ENCODE peak calls at places on chromosomes 1 and 21, in ten cellular contexts. E is astrocyte of the cerebellum; M is CD8-positive, alpha-beta memory T cell; S is HFF-Myc; D is neural progenitor cell; Z is H7; U is esophagus squamous epithelium; F is IMR-90; G is tibial nerve; C is GM06990. B is an unnamed sample.

GRCh38 chr1:26723013-26723991 is 27.5 kb downstream of the ARID1A start:
- DNase-seq in E (peak; percentile 100), M (peak; percentile 44), S (peak; percentile 98), D (peak; percentile 87), Z (peak; percentile 58), U (no peak), F (peak; percentile 99), G (peak; percentile 76), C (no peak), B (peak; percentile 92)

GRCh38 chr1:1187938-1188337 is 14.3 kb downstream of the TTLL10 start:
- DNase-seq in E (no peak), M (no peak), S (peak; percentile 24), D (no peak), Z (no peak), U (no peak), F (peak; percentile 78), G (no peak), C (no peak), B (no peak)

GRCh38 chr21:41933259-41934079 is 20.3 kb downstream of the C2CD2 start:
- DNase-seq in E (no peak), M (no peak), S (no peak), D (no peak), Z (no peak), U (no peak), F (peak; percentile 56), G (no peak), C (no peak), B (no peak)

GRCh38 chr21:14687277-14687642 is 141.1 kb upstream of the SAMSN1 start:
- DNase-seq in E (no peak), M (no peak), S (no peak), D (no peak), Z (no peak), U (no peak), F (no peak), G (no peak), C (peak; percentile 48), B (no peak)

GRCh38 chr1:111990878-111991760 is 1.7 kb upstream of the KCND3 start:
- DNase-seq in E (no peak), M (no peak), S (no peak), D (peak; percentile 87), Z (peak; percentile 76), U (no peak), F (no peak), G (peak; percentile 49), C (no peak), B (no peak)

GRCh38 chr1:235266325-235266724 is 61.7 kb downstream of the ARID4B start:
- DNase-seq in E (no peak), M (no peak), S (no peak), D (no peak), Z (no peak), U (no peak), F (no peak), G (no peak), C (no peak), B (no peak)

GRCh38 chr1:234154320-234155251 is 218.7 kb upstream of the COA6 start:
- DNase-seq in E (peak; percentile 71), M (no peak), S (peak; percentile 50), D (peak; percentile 84), Z (peak; percentile 70), U (no peak), F (peak; percentile 73), G (peak; percentile 34), C (no peak), B (peak; percentile 48)

GRCh38 chr21:43961382-43961909 is 50.7 kb upstream of the TRAPPC10 start:
- DNase-seq in E (no peak), M (no peak), S (no peak), D (no peak), Z (no peak), U (no peak), F (no peak), G (no peak), C (no peak), B (no peak)

GRCh38 chr21:37452222-37452621 is 85.6 kb downstream of the DYRK1A start:
- DNase-seq in E (peak; percentile 88), M (no peak), S (peak; percentile 35), D (no peak), Z (no peak), U (no peak), F (peak; percentile 94), G (no peak), C (no peak), B (peak; percentile 84)

GRCh38 chr1:241957692-241958494 is at the start of gene BECN2:
- DNase-seq in E (no peak), M (no peak), S (no peak), D (no peak), Z (peak; percentile 56), U (no peak), F (no peak), G (no peak), C (no peak), B (no peak)

DNA sequence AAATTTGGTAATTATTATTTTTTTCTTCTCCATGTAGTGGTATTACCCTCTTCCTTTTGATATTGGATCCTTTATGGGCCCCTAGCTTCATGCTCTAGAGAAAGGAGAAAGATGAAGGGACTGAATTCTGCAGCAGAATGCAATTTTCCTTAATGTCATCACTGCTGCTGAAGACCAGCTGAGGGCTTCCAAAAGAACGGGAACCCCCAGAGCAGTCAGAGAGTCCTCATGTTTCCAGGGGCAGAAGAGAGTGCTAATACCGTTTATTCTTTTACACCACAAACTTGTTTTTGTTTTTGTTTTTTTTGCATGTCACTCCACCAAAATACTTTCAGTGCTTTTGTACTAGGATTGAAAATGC is 21.1 kb upstream of the TBX15 start:
- DNase-seq in E (no peak), M (no peak), S (no peak), D (no peak), Z (no peak), U (no peak), F (no peak), G (no peak), C (no peak), B (no peak)
- H3K4me3 ChIP-seq in E (no peak overlapping the region), M (no peak overlapping the region), S (no peak overlapping the region), D (no peak overlapping the region), Z (no peak overlapping the region), U (no peak overlapping the region), F (no peak overlapping the region), G (no peak overlapping the region), C (no peak overlapping the region), B (no peak overlapping the region)

DNA sequence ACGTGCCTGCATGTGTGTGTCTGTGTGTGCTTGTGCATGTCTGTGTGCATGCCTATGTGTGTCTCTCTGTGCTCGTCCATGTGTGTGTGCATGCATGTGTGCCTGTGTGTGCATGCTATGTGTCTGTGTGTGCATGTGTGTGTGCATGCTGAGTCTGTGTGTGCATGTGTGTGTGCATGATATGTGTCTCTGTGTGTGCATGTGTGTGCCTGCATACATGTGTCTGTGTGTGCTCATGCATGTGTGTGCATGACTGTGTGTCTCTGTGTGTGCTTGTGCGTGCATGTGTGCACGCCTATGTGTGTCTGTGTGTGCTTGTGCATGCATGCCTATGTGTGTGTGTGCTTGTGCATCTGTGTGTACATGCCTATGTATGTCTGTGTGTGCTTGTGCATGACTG is 52.3 kb downstream of the TCP10L start:
- DNase-seq in E (no peak), M (no peak), S (no peak), D (no peak), Z (no peak), U (no peak), F (no peak), G (no peak), C (no peak), B (no peak)
- H3K4me3 ChIP-seq in E (no peak overlapping the region), M (no peak overlapping the region), S (no peak overlapping the region), D (no peak overlapping the region), Z (no peak overlapping the region), U (no peak overlapping the region), F (no peak overlapping the region), G (no peak overlapping the region), C (no peak overlapping the region), B (no peak overlapping the region)

DNA sequence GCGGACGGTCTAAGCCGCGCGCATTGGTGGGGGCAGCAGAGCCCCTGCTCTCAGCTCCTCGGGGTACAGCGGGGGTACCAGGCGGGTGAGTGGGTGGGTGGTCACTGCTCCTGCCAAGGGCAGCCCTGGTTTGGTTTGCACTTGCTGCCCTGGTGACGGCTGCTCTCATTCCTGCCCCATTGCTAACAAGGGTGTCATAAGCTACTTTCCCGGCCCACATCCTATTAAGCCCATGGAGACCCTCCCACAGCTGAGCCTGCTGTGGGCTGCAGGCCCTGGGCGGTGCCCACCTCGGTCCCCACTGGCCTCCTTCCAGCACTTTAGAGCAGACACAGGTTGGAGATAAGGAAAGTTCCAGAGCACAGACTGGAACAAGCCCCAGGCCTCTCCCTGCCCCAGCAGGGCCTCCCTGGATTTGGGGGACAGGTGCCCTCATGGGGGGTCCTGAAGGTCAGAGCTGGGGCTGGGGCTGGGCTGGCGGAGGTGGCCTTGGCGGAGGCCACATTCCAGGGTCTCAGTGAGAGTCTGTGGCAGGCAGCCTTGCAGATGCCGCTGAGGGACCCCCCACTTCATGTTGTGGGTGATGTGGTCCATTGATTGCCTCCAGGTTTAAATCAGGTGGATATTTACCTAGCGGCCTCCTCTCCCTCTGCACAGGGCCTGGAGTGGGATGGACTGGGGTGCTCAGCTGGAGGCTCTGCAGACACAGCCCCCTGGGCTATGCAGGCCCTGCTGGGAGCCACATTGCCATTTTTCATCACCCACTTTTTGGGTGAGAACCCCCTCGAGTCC is 27.0 kb downstream of the COL18A1 start:
- DNase-seq in E (no peak), M (no peak), S (no peak), D (no peak), Z (peak; percentile 55), U (no peak), F (peak; percentile 39), G (no peak), C (no peak), B (no peak)
- H3K4me3 ChIP-seq in E (no peak overlapping the region), M (no peak overlapping the region), S (no peak overlapping the region), D (no peak overlapping the region), Z (no peak overlapping the region), U (no peak overlapping the region), F (no peak overlapping the region), G (no peak overlapping the region), C (no peak overlapping the region), B (no peak overlapping the region)

GRCh38 chr1:173476664-173477285 is 360 bp upstream of the PRDX6 start:
- DNase-seq in E (no peak), M (peak; percentile 79), S (peak; percentile 77), D (peak; percentile 97), Z (peak; percentile 96), U (peak; percentile 77), F (peak; percentile 78), G (peak; percentile 82), C (peak; percentile 89), B (peak; percentile 82)

GRCh38 chr1:173481195-173481772 is 4.1 kb downstream of the PRDX6 start:
- DNase-seq in E (no peak), M (no peak), S (no peak), D (no peak), Z (no peak), U (no peak), F (no peak), G (no peak), C (no peak), B (no peak)

GRCh38 chr1:173478099-173478555 is 992 bp downstream of the PRDX6 start:
- DNase-seq in E (no peak), M (no peak), S (peak; percentile 29), D (peak; percentile 27), Z (peak; percentile 22), U (no peak), F (peak; percentile 82), G (peak; percentile 72), C (no peak), B (no peak)

GRCh38 chr1:173477286-173478098 is at the start of gene PRDX6:
- DNase-seq in E (peak; percentile 48), M (no peak), S (peak; percentile 37), D (no peak), Z (no peak), U (peak; percentile 77), F (peak; percentile 79), G (peak; percentile 83), C (peak; percentile 81), B (no peak)

DNA sequence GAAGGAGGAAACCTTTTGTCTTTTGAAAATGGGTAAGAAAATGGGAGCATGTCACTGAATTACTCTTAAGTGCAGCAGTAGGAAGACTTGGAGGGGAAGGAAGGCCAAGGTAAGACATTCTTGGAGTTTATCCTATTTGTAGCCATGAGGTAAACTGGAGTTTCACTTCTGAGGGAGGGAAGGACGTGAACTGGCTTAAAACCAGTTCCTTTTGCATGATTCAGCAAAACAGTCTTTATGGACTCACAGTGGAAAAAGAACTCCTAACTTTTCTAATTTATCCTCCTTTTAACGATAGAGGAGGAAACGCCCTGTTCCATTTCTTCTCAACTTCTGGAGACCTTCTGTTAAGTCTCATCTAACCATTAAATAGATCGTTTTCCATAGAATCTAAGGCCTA is 2.5 kb downstream of the PRDX6 start:
- DNase-seq in E (no peak), M (no peak), S (no peak), D (no peak), Z (no peak), U (no peak), F (peak; percentile 32), G (no peak), C (no peak), B (no peak)
- H3K4me3 ChIP-seq in E (peak overlapping the region; percentile 10), M (no peak overlapping the region), S (peak overlapping the region; percentile 89), D (peak overlapping the region; percentile 97), Z (no peak overlapping the region), U (peak overlapping the region; percentile 92), F (no peak overlapping the region), G (no peak overlapping the region), C (no peak overlapping the region), B (no peak overlapping the region)

B was measured in SJSA1.